ENCODE peak calls at places on chromosome 4, in five cellular contexts. E is CD8-positive, alpha-beta T cell; S is breast epithelium; D is stomach; V is lower lobe of right lung. W is an unnamed sample.

GRCh38 chr4:128553665-128554515 is 255.6 kb upstream of the JADE1 start:
- DNase-seq in D (no peak), V (no peak), E (no peak), S (no peak), W (no peak)

GRCh38 chr4:163344147-163345050 is 707 bp downstream of the NPY5R start:
- DNase-seq in V (no peak), S (no peak), E (no peak), D (no peak), W (peak; percentile 15)

GRCh38 chr4:77599378-77599777 is 6.2 kb upstream of the CXCL13 start:
- DNase-seq in S (no peak), V (no peak), E (no peak), D (peak; percentile 28), W (peak; percentile 35)

GRCh38 chr4:23728393-23728792 is 161.5 kb downstream of the PPARGC1A start:
- DNase-seq in E (no peak), D (no peak), V (no peak), S (no peak), W (no peak)

GRCh38 chr4:103994059-103994458 is 274.3 kb upstream of the TACR3 start:
- DNase-seq in V (no peak), S (no peak), D (no peak), E (no peak), W (no peak)

GRCh38 chr4:121484633-121485032 is 103.8 kb upstream of the QRFPR start:
- DNase-seq in E (no peak), S (no peak), D (peak; percentile 45), V (peak; percentile 56), W (peak; percentile 56)

GRCh38 chr4:91837608-91838029 is 466.1 kb upstream of the GRID2 start:
- DNase-seq in E (no peak), V (no peak), D (no peak), S (no peak), W (no peak)

GRCh38 chr4:116500225-116500624 is 585.2 kb downstream of the TRAM1L1 start:
- DNase-seq in S (no peak), V (no peak), D (no peak), E (no peak), W (no peak)

GRCh38 chr4:25900310-25900709 is 13.7 kb upstream of the SMIM20 start:
- DNase-seq in D (no peak), V (no peak), E (no peak), S (no peak), W (no peak)

GRCh38 chr4:108674356-108674977 is 24.1 kb downstream of the OSTC start:
- DNase-seq in S (no peak), D (no peak), V (no peak), E (no peak), W (no peak)

GRCh38 chr4:27692098-27692679 is 831.5 kb downstream of the STIM2 start:
- DNase-seq in D (no peak), V (no peak), S (no peak), E (no peak), W (peak; percentile 30)

GRCh38 chr4:76723916-76724315 is 174.0 kb downstream of the SOWAHB start:
- DNase-seq in V (no peak), S (no peak), D (no peak), E (no peak), W (peak; percentile 46)

GRCh38 chr4:6694177-6694901 is 661 bp downstream of the S100P start:
- DNase-seq in E (no peak), D (no peak), S (no peak), V (no peak), W (no peak)

GRCh38 chr4:21992330-21992729 is 43.8 kb upstream of the KCNIP4 start:
- DNase-seq in V (no peak), D (no peak), E (no peak), S (no peak), W (no peak)

GRCh38 chr4:13240066-13240465 is 244.1 kb downstream of the RAB28 start:
- DNase-seq in V (no peak), E (no peak), D (no peak), S (no peak), W (no peak)

GRCh38 chr4:123559955-123560669 is 163.5 kb downstream of the SPRY1 start:
- DNase-seq in S (no peak), E (no peak), D (no peak), V (no peak), W (no peak)

GRCh38 chr4:52957791-52958190 is 95.7 kb downstream of the RASL11B start:
- DNase-seq in D (no peak), V (no peak), E (no peak), S (no peak), W (no peak)

GRCh38 chr4:795726-796119 is 30.2 kb downstream of the CPLX1 start:
- DNase-seq in E (no peak), D (no peak), V (peak; percentile 18), S (no peak), W (no peak)

GRCh38 chr4:125316391-125316780 is 1.6 kb downstream of the FAT4 start:
- DNase-seq in V (peak; percentile 65), S (no peak), D (peak; percentile 41), E (no peak), W (peak; percentile 50)
- H3K27ac ChIP-seq in V (peak overlapping the region; percentile 85), S (peak overlapping the region; percentile 91), D (peak overlapping the region; percentile 93), E (no peak overlapping the region), W (no peak overlapping the region)

GRCh38 chr4:157804986-157805385 is 367.8 kb downstream of the GASK1B start:
- DNase-seq in E (no peak), V (no peak), D (no peak), S (no peak), W (peak; percentile 15)
- TF ChIP-seq CTCF in E (no peak), V (no peak), D (peak; percentile 56), S (peak; percentile 31), W (no peak)

DNA sequence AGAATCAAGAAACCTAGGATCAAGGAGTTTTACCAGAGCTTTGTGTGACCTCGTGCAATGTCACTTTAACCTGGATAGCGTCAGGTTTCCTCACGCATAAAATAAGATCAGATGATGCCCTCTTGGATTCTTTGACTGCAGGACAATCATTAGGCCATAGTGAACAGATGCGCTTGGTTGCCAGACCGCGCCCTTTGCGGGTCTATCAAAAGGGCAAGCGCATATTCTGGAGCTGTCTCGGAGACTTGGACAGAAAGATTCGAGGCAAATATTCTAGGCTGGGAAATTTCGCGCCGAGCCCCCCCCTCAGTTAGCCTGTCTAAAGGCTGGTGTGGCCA is 66.6 kb downstream of the FBXO8 start:
- DNase-seq in S (no peak), V (no peak), D (no peak), E (no peak), W (no peak)
- H3K4me3 ChIP-seq in S (peak overlapping the region; percentile 60), V (peak overlapping the region; percentile 41), D (peak overlapping the region; percentile 47), E (no peak overlapping the region), W (no peak overlapping the region)

DNA sequence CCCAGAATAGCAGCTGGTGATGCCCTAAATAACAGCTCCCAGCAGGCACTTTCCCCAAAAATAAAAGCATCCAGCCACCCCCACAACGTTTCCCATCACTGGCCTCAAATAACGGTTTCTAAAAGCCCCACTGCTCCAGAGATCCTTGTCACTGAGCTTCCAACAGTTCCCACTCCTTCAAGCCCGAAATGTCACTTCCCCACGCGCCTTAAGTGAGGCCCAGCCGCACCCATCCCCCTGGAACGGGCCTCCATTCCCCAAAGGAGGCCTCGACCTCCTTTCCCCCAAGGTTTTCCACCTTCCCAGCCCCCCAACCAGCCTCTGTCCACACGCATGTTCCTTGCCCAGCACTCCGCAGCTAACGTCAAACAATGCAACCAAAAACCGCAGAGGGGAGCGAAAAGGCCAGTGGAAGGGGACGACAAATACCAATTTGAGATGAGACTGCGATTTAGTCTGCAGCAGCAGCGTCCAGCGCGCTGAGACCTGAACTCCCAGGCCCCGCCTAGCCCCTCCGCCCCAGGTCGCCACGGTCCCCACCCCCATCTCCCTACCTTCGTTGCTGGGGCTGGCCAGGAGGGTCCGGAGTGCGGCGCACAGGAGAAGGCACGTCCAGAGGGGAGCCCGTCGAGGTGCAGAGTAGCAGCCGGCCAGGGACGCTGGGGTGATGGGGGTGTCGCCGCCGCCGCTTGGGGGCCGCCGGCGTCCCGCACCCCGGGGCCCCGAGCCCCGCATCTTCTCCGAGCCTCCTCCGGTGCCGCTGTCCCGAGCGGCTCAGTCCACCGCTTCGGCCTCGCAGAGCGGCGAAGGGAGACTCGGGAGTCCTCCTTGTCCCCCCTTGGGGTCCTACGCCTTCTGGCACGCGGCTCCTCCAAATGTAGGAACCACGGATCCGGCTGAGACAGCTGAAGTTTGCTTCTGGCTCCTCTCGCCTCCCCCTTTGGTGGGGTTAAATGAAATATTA is 999 bp downstream of the EPHA5 start:
- DNase-seq in S (no peak), D (no peak), E (no peak), V (peak; percentile 39), W (no peak)
- H3K27ac ChIP-seq in S (no peak overlapping the region), D (peak overlapping the region; percentile 14), E (no peak overlapping the region), V (no peak overlapping the region), W (no peak overlapping the region)

GRCh38 chr4:58163172-58163571 is 1053.0 kb upstream of the IGFBP7 start:
- DNase-seq in V (no peak), S (no peak), E (no peak), D (no peak), W (peak; percentile 14)
- TF ChIP-seq CTCF in V (no peak), S (no peak), E (no peak), D (no peak), W (no peak)

GRCh38 chr4:4481394-4482000 is 60.4 kb downstream of the STX18 start:
- DNase-seq in E (no peak), D (no peak), V (no peak), S (no peak), W (no peak)
- H3K4me3 ChIP-seq in E (no peak overlapping the region), D (no peak overlapping the region), V (no peak overlapping the region), S (no peak overlapping the region), W (no peak overlapping the region)

DNA sequence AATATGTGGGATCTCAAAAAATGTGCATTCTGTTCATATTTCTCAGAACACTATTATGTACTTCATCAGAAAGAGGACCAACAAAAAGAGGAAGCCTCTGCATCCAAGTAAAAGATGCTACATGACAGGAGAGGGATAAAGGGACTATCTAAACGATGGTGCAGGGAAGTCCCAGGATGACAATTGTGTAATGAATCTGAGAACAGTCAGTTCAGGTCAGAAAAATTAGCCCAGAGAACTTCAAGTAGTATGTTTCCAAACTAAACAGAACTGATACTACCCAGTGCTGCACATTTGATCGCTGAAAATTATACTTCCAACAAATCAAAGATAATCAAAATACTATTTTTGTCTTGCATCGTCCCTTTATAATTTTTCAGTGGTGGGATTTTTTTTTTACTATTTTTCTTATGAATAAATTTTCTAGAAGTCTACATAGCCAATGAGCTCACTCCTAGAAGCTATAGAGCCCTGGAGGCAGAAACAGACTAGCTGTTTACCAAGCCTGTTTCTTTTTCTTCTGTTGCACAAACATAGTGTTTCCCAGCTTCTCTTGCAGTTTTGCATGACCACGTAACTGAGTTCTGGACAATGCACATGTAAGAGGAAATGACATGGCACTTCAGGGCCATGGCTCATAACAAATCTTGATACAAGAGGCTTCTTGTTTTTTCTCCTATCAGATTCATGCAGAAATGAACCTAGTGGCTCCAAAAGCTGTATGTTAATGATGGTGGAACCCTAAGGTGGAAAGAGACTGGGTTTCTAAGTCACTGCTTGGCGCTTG is 127.2 kb downstream of the ZNF330 start:
- DNase-seq in V (no peak), E (no peak), D (no peak), S (no peak), W (no peak)
- H3K27ac ChIP-seq in V (no peak overlapping the region), E (no peak overlapping the region), D (no peak overlapping the region), S (no peak overlapping the region), W (no peak overlapping the region)

W was measured in testis.